ENCODE peak calls at places on chromosomes 11 and 22, in ten cellular contexts. One of them, this sample, is unnamed.

GRCh38 chr11:101003468-101003867 is 126.1 kb downstream of the PGR start:
- DNase-seq in A549: peak
- DNase-seq in right lobe of liver: no peak
- DNase-seq in NB4: peak
- DNase-seq in H1: no peak
- DNase-seq in breast epithelium: no peak
- DNase-seq in esophagus muscularis mucosa: no peak
- DNase-seq in heart left ventricle: no peak
- DNase-seq in IMR-90: no peak
- DNase-seq in ovary: no peak
- DNase-seq in this sample: no peak

GRCh38 chr22:37253164-37253660 is 9.1 kb upstream of the RAC2 start:
- DNase-seq in A549: no peak
- DNase-seq in right lobe of liver: no peak
- DNase-seq in NB4: no peak
- DNase-seq in H1: no peak
- DNase-seq in breast epithelium: no peak
- DNase-seq in esophagus muscularis mucosa: no peak
- DNase-seq in heart left ventricle: no peak
- DNase-seq in IMR-90: no peak
- DNase-seq in ovary: no peak
- DNase-seq in this sample: no peak

GRCh38 chr11:125886997-125887372 is 483 bp upstream of the HYLS1 start:
- DNase-seq in A549: no peak
- DNase-seq in right lobe of liver: peak
- DNase-seq in NB4: peak
- DNase-seq in H1: no peak
- DNase-seq in breast epithelium: no peak
- DNase-seq in esophagus muscularis mucosa: no peak
- DNase-seq in heart left ventricle: peak
- DNase-seq in IMR-90: no peak
- DNase-seq in ovary: peak
- DNase-seq in this sample: no peak

GRCh38 chr11:33045551-33046255 is 6.3 kb downstream of the TCP11L1 start:
- DNase-seq in A549: no peak
- DNase-seq in right lobe of liver: no peak
- DNase-seq in NB4: no peak
- DNase-seq in H1: no peak
- DNase-seq in breast epithelium: no peak
- DNase-seq in esophagus muscularis mucosa: no peak
- DNase-seq in heart left ventricle: no peak
- DNase-seq in IMR-90: no peak
- DNase-seq in ovary: no peak
- DNase-seq in this sample: no peak

GRCh38 chr11:66112640-66113098 is 42.6 kb downstream of the PACS1 start:
- DNase-seq in A549: no peak
- DNase-seq in right lobe of liver: peak
- DNase-seq in NB4: no peak
- DNase-seq in H1: no peak
- DNase-seq in breast epithelium: no peak
- DNase-seq in esophagus muscularis mucosa: no peak
- DNase-seq in heart left ventricle: no peak
- DNase-seq in IMR-90: peak
- DNase-seq in ovary: no peak
- DNase-seq in this sample: no peak

GRCh38 chr11:295351-296205 is 3.7 kb downstream of the IFITM5 start:
- DNase-seq in A549: no peak
- DNase-seq in right lobe of liver: peak
- DNase-seq in NB4: no peak
- DNase-seq in H1: no peak
- DNase-seq in breast epithelium: no peak
- DNase-seq in esophagus muscularis mucosa: no peak
- DNase-seq in heart left ventricle: no peak
- DNase-seq in IMR-90: no peak
- DNase-seq in ovary: peak
- DNase-seq in this sample: no peak

GRCh38 chr11:1102221-1102971 is 27.7 kb downstream of the MUC2 start:
- DNase-seq in A549: no peak
- DNase-seq in right lobe of liver: peak
- DNase-seq in NB4: no peak
- DNase-seq in H1: no peak
- DNase-seq in breast epithelium: no peak
- DNase-seq in esophagus muscularis mucosa: no peak
- DNase-seq in heart left ventricle: no peak
- DNase-seq in IMR-90: no peak
- DNase-seq in ovary: no peak
- DNase-seq in this sample: no peak

GRCh38 chr11:14638561-14638960 is 5.0 kb upstream of the PDE3B start:
- DNase-seq in A549: no peak
- DNase-seq in right lobe of liver: peak
- DNase-seq in NB4: peak
- DNase-seq in H1: no peak
- DNase-seq in breast epithelium: no peak
- DNase-seq in esophagus muscularis mucosa: no peak
- DNase-seq in heart left ventricle: no peak
- DNase-seq in IMR-90: no peak
- DNase-seq in ovary: no peak
- DNase-seq in this sample: no peak

GRCh38 chr11:23509023-23509422 is 648.7 kb upstream of the CCDC179 start:
- DNase-seq in A549: no peak
- DNase-seq in right lobe of liver: no peak
- DNase-seq in NB4: no peak
- DNase-seq in H1: no peak
- DNase-seq in breast epithelium: no peak
- DNase-seq in esophagus muscularis mucosa: no peak
- DNase-seq in heart left ventricle: no peak
- DNase-seq in IMR-90: peak
- DNase-seq in ovary: no peak
- DNase-seq in this sample: peak

GRCh38 chr11:76524919-76525318 is 80.1 kb downstream of the EMSY start:
- DNase-seq in A549: no peak
- DNase-seq in right lobe of liver: no peak
- DNase-seq in NB4: no peak
- DNase-seq in H1: no peak
- DNase-seq in breast epithelium: no peak
- DNase-seq in esophagus muscularis mucosa: no peak
- DNase-seq in heart left ventricle: no peak
- DNase-seq in IMR-90: peak
- DNase-seq in ovary: no peak
- DNase-seq in this sample: peak

GRCh38 chr11:7677801-7678201 is 4.5 kb upstream of the CYB5R2 start:
- DNase-seq in A549: no peak
- DNase-seq in right lobe of liver: no peak
- DNase-seq in NB4: no peak
- DNase-seq in H1: no peak
- DNase-seq in breast epithelium: no peak
- DNase-seq in esophagus muscularis mucosa: no peak
- DNase-seq in heart left ventricle: no peak
- DNase-seq in IMR-90: peak
- DNase-seq in ovary: no peak
- DNase-seq in this sample: no peak

GRCh38 chr11:79108851-79109250 is 332.0 kb downstream of the TENM4 start:
- DNase-seq in A549: no peak
- DNase-seq in right lobe of liver: no peak
- DNase-seq in NB4: no peak
- DNase-seq in H1: no peak
- DNase-seq in breast epithelium: no peak
- DNase-seq in esophagus muscularis mucosa: no peak
- DNase-seq in heart left ventricle: no peak
- DNase-seq in IMR-90: peak
- DNase-seq in ovary: no peak
- DNase-seq in this sample: no peak

GRCh38 chr11:134730596-134731538 is 318.8 kb upstream of the B3GAT1 start:
- DNase-seq in A549: no peak
- DNase-seq in right lobe of liver: no peak
- DNase-seq in NB4: no peak
- DNase-seq in H1: no peak
- DNase-seq in breast epithelium: no peak
- DNase-seq in esophagus muscularis mucosa: no peak
- DNase-seq in heart left ventricle: no peak
- DNase-seq in IMR-90: no peak
- DNase-seq in ovary: no peak
- DNase-seq in this sample: no peak

GRCh38 chr22:35345808-35346505 is 34.9 kb upstream of the HMOX1 start:
- DNase-seq in A549: no peak
- DNase-seq in right lobe of liver: no peak
- DNase-seq in NB4: no peak
- DNase-seq in H1: no peak
- DNase-seq in breast epithelium: no peak
- DNase-seq in esophagus muscularis mucosa: no peak
- DNase-seq in heart left ventricle: no peak
- DNase-seq in IMR-90: no peak
- DNase-seq in ovary: no peak
- DNase-seq in this sample: no peak

GRCh38 chr22:19466848-19467752 is 11.9 kb downstream of the UFD1 start:
- DNase-seq in A549: no peak
- DNase-seq in right lobe of liver: no peak
- DNase-seq in NB4: no peak
- DNase-seq in H1: no peak
- DNase-seq in breast epithelium: no peak
- DNase-seq in esophagus muscularis mucosa: no peak
- DNase-seq in heart left ventricle: no peak
- DNase-seq in IMR-90: no peak
- DNase-seq in ovary: no peak
- DNase-seq in this sample: no peak
- TF ChIP-seq POLR2A in A549: no peak
- TF ChIP-seq POLR2A in right lobe of liver: no peak
- TF ChIP-seq POLR2A in NB4: no peak
- TF ChIP-seq POLR2A in H1: no peak
- TF ChIP-seq POLR2A in breast epithelium: no peak
- TF ChIP-seq POLR2A in esophagus muscularis mucosa: no peak
- TF ChIP-seq POLR2A in heart left ventricle: no peak
- TF ChIP-seq POLR2A in IMR-90: no peak
- TF ChIP-seq POLR2A in ovary: no peak
- TF ChIP-seq POLR2A in this sample: no peak

GRCh38 chr11:68312780-68313573 is 586 bp downstream of the LRP5 start:
- DNase-seq in A549: no peak
- DNase-seq in right lobe of liver: no peak
- DNase-seq in NB4: peak
- DNase-seq in H1: no peak
- DNase-seq in breast epithelium: no peak
- DNase-seq in esophagus muscularis mucosa: no peak
- DNase-seq in heart left ventricle: no peak
- DNase-seq in IMR-90: no peak
- DNase-seq in ovary: peak
- DNase-seq in this sample: no peak
- TF ChIP-seq POLR2A in A549: no peak
- TF ChIP-seq POLR2A in right lobe of liver: peak
- TF ChIP-seq POLR2A in NB4: no peak
- TF ChIP-seq POLR2A in H1: no peak
- TF ChIP-seq POLR2A in breast epithelium: no peak
- TF ChIP-seq POLR2A in esophagus muscularis mucosa: no peak
- TF ChIP-seq POLR2A in heart left ventricle: no peak
- TF ChIP-seq POLR2A in IMR-90: no peak
- TF ChIP-seq POLR2A in ovary: no peak
- TF ChIP-seq POLR2A in this sample: no peak

GRCh38 chr22:39318507-39319283 is 728 bp downstream of the RPL3 start:
- DNase-seq in A549: no peak
- DNase-seq in right lobe of liver: no peak
- DNase-seq in NB4: no peak
- DNase-seq in H1: no peak
- DNase-seq in breast epithelium: no peak
- DNase-seq in esophagus muscularis mucosa: no peak
- DNase-seq in heart left ventricle: no peak
- DNase-seq in IMR-90: no peak
- DNase-seq in ovary: no peak
- DNase-seq in this sample: no peak

GRCh38 chr22:39315389-39315788 is 4.0 kb downstream of the RPL3 start:
- DNase-seq in A549: no peak
- DNase-seq in right lobe of liver: peak
- DNase-seq in NB4: no peak
- DNase-seq in H1: no peak
- DNase-seq in breast epithelium: no peak
- DNase-seq in esophagus muscularis mucosa: no peak
- DNase-seq in heart left ventricle: no peak
- DNase-seq in IMR-90: no peak
- DNase-seq in ovary: no peak
- DNase-seq in this sample: no peak

GRCh38 chr22:39316440-39317083 is 2.9 kb downstream of the RPL3 start:
- DNase-seq in A549: no peak
- DNase-seq in right lobe of liver: peak
- DNase-seq in NB4: peak
- DNase-seq in H1: peak
- DNase-seq in breast epithelium: peak
- DNase-seq in esophagus muscularis mucosa: no peak
- DNase-seq in heart left ventricle: peak
- DNase-seq in IMR-90: peak
- DNase-seq in ovary: peak
- DNase-seq in this sample: peak

GRCh38 chr22:39317756-39318506 is 1.5 kb downstream of the RPL3 start:
- DNase-seq in A549: no peak
- DNase-seq in right lobe of liver: no peak
- DNase-seq in NB4: no peak
- DNase-seq in H1: no peak
- DNase-seq in breast epithelium: no peak
- DNase-seq in esophagus muscularis mucosa: no peak
- DNase-seq in heart left ventricle: no peak
- DNase-seq in IMR-90: peak
- DNase-seq in ovary: no peak
- DNase-seq in this sample: no peak

DNA sequence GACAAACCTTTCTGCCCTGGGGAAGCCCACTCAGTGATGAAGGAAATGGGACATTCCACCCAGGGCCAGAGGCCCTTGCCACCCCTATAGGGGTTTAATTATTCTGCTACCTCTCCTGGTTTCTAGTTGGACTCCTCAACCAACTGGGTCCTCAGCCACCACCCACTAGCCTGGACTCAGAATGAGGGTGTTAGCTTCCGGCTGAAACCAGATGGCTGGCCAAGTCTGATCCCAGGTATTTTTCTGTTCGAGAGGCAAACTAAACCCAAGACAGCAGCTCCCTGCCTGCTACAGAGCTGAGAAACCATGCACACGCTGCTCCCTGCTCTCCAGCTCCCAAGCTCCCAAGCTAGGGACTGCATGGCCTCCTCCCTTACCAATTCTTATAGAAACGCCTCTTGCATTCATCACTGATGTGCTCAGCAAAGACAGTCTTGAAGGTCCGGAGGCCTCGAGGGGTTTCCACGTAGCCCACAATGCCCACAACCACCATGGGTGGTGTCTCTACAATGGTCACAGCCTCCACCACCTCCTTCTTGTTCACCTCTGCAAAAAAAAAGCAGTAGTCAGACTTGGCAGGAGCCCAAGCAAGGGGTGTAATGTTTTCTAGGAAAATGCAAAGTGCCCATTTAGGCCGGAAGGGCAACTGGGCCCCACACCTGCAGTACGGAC is 2.2 kb downstream of the RPL3 start:
- DNase-seq in A549: no peak
- DNase-seq in right lobe of liver: no peak
- DNase-seq in NB4: peak
- DNase-seq in H1: no peak
- DNase-seq in breast epithelium: no peak
- DNase-seq in esophagus muscularis mucosa: no peak
- DNase-seq in heart left ventricle: no peak
- DNase-seq in IMR-90: no peak
- DNase-seq in ovary: no peak
- DNase-seq in this sample: no peak
- TF ChIP-seq POLR2A in A549: no peak
- TF ChIP-seq POLR2A in right lobe of liver: no peak
- TF ChIP-seq POLR2A in NB4: no peak
- TF ChIP-seq POLR2A in H1: peak
- TF ChIP-seq POLR2A in breast epithelium: no peak
- TF ChIP-seq POLR2A in esophagus muscularis mucosa: no peak
- TF ChIP-seq POLR2A in heart left ventricle: no peak
- TF ChIP-seq POLR2A in IMR-90: no peak
- TF ChIP-seq POLR2A in ovary: no peak
- TF ChIP-seq POLR2A in this sample: no peak

GRCh38 chr11:110430267-110431211 is 791 bp downstream of the FDX1 start:
- DNase-seq in A549: no peak
- DNase-seq in right lobe of liver: peak
- DNase-seq in NB4: peak
- DNase-seq in H1: no peak
- DNase-seq in breast epithelium: no peak
- DNase-seq in esophagus muscularis mucosa: no peak
- DNase-seq in heart left ventricle: peak
- DNase-seq in IMR-90: peak
- DNase-seq in ovary: no peak
- DNase-seq in this sample: no peak
- TF ChIP-seq POLR2A in A549: no peak
- TF ChIP-seq POLR2A in right lobe of liver: no peak
- TF ChIP-seq POLR2A in NB4: no peak
- TF ChIP-seq POLR2A in H1: peak
- TF ChIP-seq POLR2A in breast epithelium: no peak
- TF ChIP-seq POLR2A in esophagus muscularis mucosa: no peak
- TF ChIP-seq POLR2A in heart left ventricle: no peak
- TF ChIP-seq POLR2A in IMR-90: no peak
- TF ChIP-seq POLR2A in ovary: no peak
- TF ChIP-seq POLR2A in this sample: no peak

This sample was measured in H54.